ENCODE peak calls at places on chromosomes 5 and 9, in five cellular contexts. O is fibroblast of lung, S is IMR-90, I is neuronal stem cell, C is PC-3. Z is an unnamed sample. For H3K27me3, the result is how much of the 10 kb centered on the place peaks cover.

GRCh38 chr5:30279237-30279636 is 914.2 kb upstream of the CDH6 start:
- DNase-seq in I (no peak), S (peak), C (peak), O (no peak), Z (peak)

GRCh38 chr5:63131618-63132285 is 553.1 kb downstream of the LRRC70 start:
- DNase-seq in I (no peak), S (peak), O (peak), C (peak), Z (no peak)

GRCh38 chr9:125121156-125121555 is 22.2 kb downstream of the SCAI start:
- DNase-seq in O (no peak), C (peak), S (no peak), I (no peak), Z (no peak)

GRCh38 chr5:175861337-175862130 is 9.8 kb upstream of the CPLX2 start:
- DNase-seq in S (no peak), I (no peak), C (no peak), O (no peak), Z (no peak)

GRCh38 chr5:149448831-149449714 is 70.0 kb upstream of the IL17B start:
- DNase-seq in O (peak), S (no peak), I (no peak), C (peak), Z (peak)

GRCh38 chr9:112037281-112038016 is 137.6 kb downstream of the SUSD1 start:
- DNase-seq in I (peak), C (peak), S (peak), O (peak), Z (peak)

GRCh38 chr5:28488752-28489151 is 1450.4 kb upstream of the CDH9 start:
- DNase-seq in I (no peak), S (no peak), C (no peak), O (no peak), Z (no peak)

GRCh38 chr5:68049053-68049713 is 166.4 kb upstream of the PIK3R1 start:
- DNase-seq in C (no peak), O (no peak), I (no peak), S (no peak), Z (peak)

GRCh38 chr5:127295454-127295853 is 4.9 kb downstream of the MEGF10 start:
- DNase-seq in O (no peak), I (no peak), S (no peak), C (no peak), Z (no peak)

GRCh38 chr5:134534058-134534725 is 8.7 kb downstream of the JADE2 start:
- DNase-seq in S (no peak), C (no peak), I (no peak), O (no peak), Z (no peak)

GRCh38 chr9:89432986-89433530 is 64.9 kb downstream of the SEMA4D start:
- DNase-seq in O (no peak), S (no peak), I (no peak), C (no peak), Z (no peak)

GRCh38 chr9:13963005-13963653 is 350.8 kb downstream of the NFIB start:
- DNase-seq in O (no peak), C (no peak), S (no peak), I (no peak), Z (no peak)

GRCh38 chr9:126613656-126614055 is at the start of gene LMX1B:
- DNase-seq in I (no peak), C (no peak), O (peak), S (peak), Z (no peak)

GRCh38 chr9:22654833-22655232 is 208.2 kb downstream of the DMRTA1 start:
- DNase-seq in O (no peak), I (no peak), C (no peak), S (no peak), Z (peak)

GRCh38 chr5:1378096-1378495 is 33.2 kb upstream of the CLPTM1L start:
- DNase-seq in I (no peak), S (no peak), O (no peak), C (no peak), Z (no peak)

GRCh38 chr9:130245474-130245873 is 20.1 kb upstream of the HMCN2 start:
- DNase-seq in C (no peak), O (no peak), S (no peak), I (no peak), Z (no peak)

GRCh38 chr5:177565046-177565445 is 10.7 kb upstream of the FAM193B start:
- DNase-seq in S (no peak), C (no peak), I (no peak), O (no peak), Z (no peak)

GRCh38 chr5:2164586-2164985 is 281.9 kb upstream of the IRX4 start:
- DNase-seq in S (no peak), I (no peak), O (no peak), C (no peak), Z (no peak)

GRCh38 chr9:123400926-123401503 is 45.0 kb downstream of the CRB2 start:
- DNase-seq in C (no peak), S (no peak), O (peak), I (no peak), Z (no peak)

GRCh38 chr9:5388026-5388806 is 48.5 kb upstream of the RLN1 start:
- DNase-seq in C (no peak), I (no peak), O (peak), S (peak), Z (peak)

GRCh38 chr9:104872959-104873850 is 54.8 kb downstream of the ABCA1 start:
- DNase-seq in C (peak), S (peak), O (peak), I (no peak), Z (peak)

DNA sequence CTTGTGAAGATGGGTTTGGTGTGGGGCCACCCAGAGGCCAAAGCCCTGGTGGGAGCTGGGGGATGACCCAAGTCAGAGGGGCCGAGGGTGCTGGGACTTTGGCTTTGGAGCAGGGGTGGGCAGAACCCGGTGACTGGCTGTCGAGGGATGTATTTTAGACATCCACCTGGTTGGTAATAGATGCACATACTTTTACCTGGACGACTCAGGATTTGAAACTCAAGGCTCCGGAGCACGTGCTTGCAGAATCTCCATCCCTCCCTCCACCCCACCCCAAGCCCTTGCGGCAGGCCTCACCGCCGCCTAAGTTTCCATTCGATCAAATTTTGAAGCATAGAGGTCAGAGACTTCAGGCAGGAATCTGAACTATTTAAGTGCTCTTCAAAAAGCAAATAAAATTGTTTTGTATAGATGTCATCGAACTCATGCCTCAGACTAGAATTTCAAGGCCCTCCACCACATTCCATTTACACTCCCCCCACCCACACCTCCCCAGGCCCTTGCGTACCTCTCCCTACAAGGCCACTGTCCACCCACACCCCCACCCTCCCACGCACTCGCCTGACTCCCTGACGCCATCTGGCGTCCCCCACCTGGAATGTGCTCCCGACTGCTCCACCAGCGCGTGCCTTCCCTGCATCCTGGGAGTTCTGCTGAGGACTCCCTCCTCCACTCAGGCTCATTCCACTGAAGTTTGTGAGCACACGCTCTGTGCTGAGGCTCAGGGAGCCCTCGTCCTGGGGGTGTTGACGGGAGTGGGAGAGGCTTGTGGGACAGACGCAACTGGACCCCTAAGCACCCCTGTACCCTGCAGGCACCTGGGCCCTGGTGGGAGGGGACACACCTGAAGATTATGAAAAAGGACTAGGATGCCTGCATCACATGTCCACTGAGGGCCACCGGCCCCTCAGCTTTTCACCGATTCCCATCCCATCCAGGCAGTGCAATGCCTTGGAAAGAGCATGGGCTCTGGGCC is 56.4 kb upstream of the RPL26L1 start:
- DNase-seq in C (peak), I (peak), S (peak), O (peak), Z (peak)
- H3K9ac ChIP-seq in C (peak), I (no peak), S (peak), O (peak), Z (peak)

GRCh38 chr9:137295313-137296213 is 6.5 kb downstream of the NRARP start:
- DNase-seq in C (peak), O (no peak), S (no peak), I (peak), Z (peak)
- H3K27me3 ChIP-seq in C (under half), O (under half), S (under half), I (under half), Z (half or more)

GRCh38 chr5:81301221-81302015 is at the start of gene ZCCHC9:
- DNase-seq in S (peak), C (peak), I (peak), O (peak), Z (peak)
- H3K9ac ChIP-seq in S (peak), C (peak), I (peak), O (peak), Z (peak)

GRCh38 chr5:135934939-135935338 is 19.8 kb downstream of the LECT2 start:
- DNase-seq in O (peak), S (peak), I (no peak), C (no peak), Z (peak)

GRCh38 chr5:135930949-135931295 is 23.9 kb downstream of the LECT2 start:
- DNase-seq in I (peak), S (no peak), C (no peak), O (no peak), Z (no peak)

GRCh38 chr5:135930029-135930948 is 24.5 kb downstream of the LECT2 start:
- DNase-seq in O (no peak), S (no peak), C (no peak), I (peak), Z (no peak)
- H3K27me3 ChIP-seq in O (under half), S (under half), C (under half), I (under half), Z (under half)

DNA sequence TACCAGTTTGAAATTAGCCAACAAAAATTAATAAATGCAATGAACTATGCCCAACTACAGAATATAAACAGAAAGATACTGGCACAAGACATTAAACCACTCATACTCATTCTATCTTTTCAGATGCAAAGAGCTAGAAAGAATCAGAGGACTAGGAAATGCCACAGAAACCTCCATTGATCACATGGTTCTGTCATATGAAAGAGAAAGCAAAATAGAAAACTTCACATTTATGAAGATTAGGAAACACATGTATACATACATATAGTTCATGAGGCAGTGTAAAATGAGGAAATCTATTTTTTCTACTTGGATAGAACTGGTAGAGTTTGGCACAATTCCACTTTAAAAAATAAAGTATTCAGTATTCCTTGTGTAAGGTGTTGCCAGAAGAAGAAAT is 275.1 kb upstream of the PTGER4 start:
- DNase-seq in S (no peak), O (no peak), I (no peak), C (no peak), Z (no peak)
- H3K9ac ChIP-seq in S (no peak), O (no peak), I (no peak), C (no peak), Z (no peak)

DNA sequence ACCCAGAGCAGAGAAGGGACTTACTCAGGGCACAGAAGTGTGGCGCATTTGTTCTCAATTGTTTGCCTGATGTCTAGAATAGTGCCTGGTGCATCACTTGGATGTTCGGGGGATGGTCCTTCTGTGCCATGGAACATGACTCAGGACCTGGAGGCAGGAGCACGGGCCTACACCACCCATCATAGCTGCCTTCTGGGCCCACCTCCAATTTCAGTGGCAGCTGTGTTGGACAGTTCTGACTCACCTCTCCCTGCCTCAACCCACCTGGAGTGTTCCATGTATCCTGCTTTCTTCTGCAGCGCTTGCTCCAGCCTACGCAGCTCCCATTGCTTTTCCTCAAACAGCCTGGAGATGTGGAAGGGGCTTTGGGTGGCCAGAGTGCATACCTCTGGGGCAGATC is 12.5 kb upstream of the CXCL14 start:
- DNase-seq in I (no peak), O (no peak), S (no peak), C (peak), Z (no peak)
- H3K27me3 ChIP-seq in I (under half), O (under half), S (under half), C (under half), Z (half or more)

Z was measured in adipocyte.